ENCODE peak calls at places on chromosome X, in seven cellular contexts. One of them, this sample, is unnamed.

GRCh38 chrX:40845331-40845911 is 110.1 kb upstream of the MED14 start:
- DNase-seq in NB4: no peak
- DNase-seq in omental fat pad: no peak
- DNase-seq in ELR: peak; percentile 87
- DNase-seq in globus pallidus: peak; percentile 38
- DNase-seq in tibial nerve: no peak
- DNase-seq in T-helper 17 cell: no peak
- DNase-seq in this sample: no peak

GRCh38 chrX:150649096-150649870 is 43.9 kb upstream of the MTMR1 start:
- DNase-seq in NB4: no peak
- DNase-seq in T-helper 17 cell: no peak
- DNase-seq in omental fat pad: no peak
- DNase-seq in tibial nerve: no peak
- DNase-seq in ELR: peak; percentile 1
- DNase-seq in globus pallidus: no peak
- DNase-seq in this sample: no peak

GRCh38 chrX:108731144-108731543 is 5.2 kb downstream of the IRS4 start:
- DNase-seq in T-helper 17 cell: no peak
- DNase-seq in ELR: no peak
- DNase-seq in omental fat pad: no peak
- DNase-seq in NB4: no peak
- DNase-seq in globus pallidus: no peak
- DNase-seq in tibial nerve: no peak
- DNase-seq in this sample: no peak

GRCh38 chrX:101659601-101660063 is at the start of gene ARMCX2:
- DNase-seq in ELR: no peak
- DNase-seq in tibial nerve: peak; percentile 31
- DNase-seq in NB4: no peak
- DNase-seq in omental fat pad: no peak
- DNase-seq in globus pallidus: peak; percentile 65
- DNase-seq in T-helper 17 cell: no peak
- DNase-seq in this sample: no peak

GRCh38 chrX:9566150-9566621 is 101.3 kb downstream of the TBL1X start:
- DNase-seq in T-helper 17 cell: no peak
- DNase-seq in omental fat pad: peak; percentile 32
- DNase-seq in tibial nerve: peak; percentile 16
- DNase-seq in NB4: no peak
- DNase-seq in ELR: peak; percentile 88
- DNase-seq in globus pallidus: peak; percentile 56
- DNase-seq in this sample: no peak

GRCh38 chrX:153910446-153910845 is 6.0 kb downstream of the AVPR2 start:
- DNase-seq in NB4: no peak
- DNase-seq in globus pallidus: no peak
- DNase-seq in T-helper 17 cell: no peak
- DNase-seq in tibial nerve: no peak
- DNase-seq in omental fat pad: no peak
- DNase-seq in ELR: no peak
- DNase-seq in this sample: no peak

GRCh38 chrX:44055638-44056037 is 82.4 kb upstream of the NDP start:
- DNase-seq in T-helper 17 cell: no peak
- DNase-seq in tibial nerve: no peak
- DNase-seq in omental fat pad: no peak
- DNase-seq in globus pallidus: no peak
- DNase-seq in NB4: no peak
- DNase-seq in ELR: no peak
- DNase-seq in this sample: no peak

GRCh38 chrX:71533850-71534515 is 1.1 kb downstream of the OGT start:
- DNase-seq in ELR: peak; percentile 63
- DNase-seq in tibial nerve: peak; percentile 16
- DNase-seq in omental fat pad: no peak
- DNase-seq in globus pallidus: peak; percentile 46
- DNase-seq in T-helper 17 cell: peak; percentile 30
- DNase-seq in NB4: peak; percentile 75
- DNase-seq in this sample: peak; percentile 75

GRCh38 chrX:16930392-16930791 is 16.1 kb upstream of the REPS2 start:
- DNase-seq in NB4: peak; percentile 37
- DNase-seq in T-helper 17 cell: no peak
- DNase-seq in omental fat pad: no peak
- DNase-seq in tibial nerve: no peak
- DNase-seq in ELR: no peak
- DNase-seq in globus pallidus: no peak
- DNase-seq in this sample: no peak

GRCh38 chrX:69307736-69308135 is 142.5 kb upstream of the PJA1 start:
- DNase-seq in ELR: no peak
- DNase-seq in NB4: no peak
- DNase-seq in omental fat pad: no peak
- DNase-seq in globus pallidus: no peak
- DNase-seq in T-helper 17 cell: no peak
- DNase-seq in tibial nerve: no peak
- DNase-seq in this sample: no peak

GRCh38 chrX:70470850-70471289 is 26.2 kb downstream of the DLG3 start:
- DNase-seq in omental fat pad: no peak
- DNase-seq in NB4: peak; percentile 50
- DNase-seq in ELR: no peak
- DNase-seq in globus pallidus: no peak
- DNase-seq in T-helper 17 cell: no peak
- DNase-seq in tibial nerve: no peak
- DNase-seq in this sample: no peak

GRCh38 chrX:7580127-7580526 is 262.8 kb upstream of the VCX start:
- DNase-seq in ELR: no peak
- DNase-seq in tibial nerve: no peak
- DNase-seq in NB4: no peak
- DNase-seq in globus pallidus: no peak
- DNase-seq in omental fat pad: no peak
- DNase-seq in T-helper 17 cell: no peak
- DNase-seq in this sample: no peak

GRCh38 chrX:10190367-10190766 is 33.6 kb downstream of the CLCN4 start:
- DNase-seq in NB4: peak; percentile 72
- DNase-seq in omental fat pad: no peak
- DNase-seq in ELR: peak; percentile 76
- DNase-seq in T-helper 17 cell: no peak
- DNase-seq in globus pallidus: peak; percentile 64
- DNase-seq in tibial nerve: no peak
- DNase-seq in this sample: no peak

GRCh38 chrX:123959281-123960063 is 2.0 kb upstream of the STAG2 start:
- DNase-seq in globus pallidus: peak; percentile 51
- DNase-seq in T-helper 17 cell: peak; percentile 7
- DNase-seq in NB4: peak; percentile 54
- DNase-seq in tibial nerve: peak; percentile 29
- DNase-seq in ELR: peak; percentile 46
- DNase-seq in omental fat pad: no peak
- DNase-seq in this sample: no peak

GRCh38 chrX:53239474-53239873 is 14.5 kb upstream of the KDM5C start:
- DNase-seq in globus pallidus: no peak
- DNase-seq in omental fat pad: no peak
- DNase-seq in NB4: peak; percentile 56
- DNase-seq in ELR: peak; percentile 6
- DNase-seq in tibial nerve: no peak
- DNase-seq in T-helper 17 cell: no peak
- DNase-seq in this sample: no peak

This sample was measured in stimulated activated effector memory CD8-positive, alpha-beta T cell treated with anti-CD3 and anti-CD28 coated beads, Interleukin-12 subunit alpha, Interleukin-12 subunit beta, amount 100 ng/mL, for 72 hours.